ENCODE peak calls at places on chromosomes 4 and X, in four cellular contexts. C is IMR-90, L is fibroblast of the aortic adventitia, Y is BE2C. U is an unnamed sample.

GRCh38 chr4:73609688-73610087 is 10.5 kb downstream of the RASSF6 start:
- DNase-seq in Y (no peak), C (peak; percentile 73), L (peak; percentile 72), U (no peak)

GRCh38 chr4:78552398-78553396 is 1.1 kb downstream of the ANXA3 start:
- DNase-seq in L (no peak), C (no peak), Y (no peak), U (no peak)

GRCh38 chr4:26081795-26082498 is 167.9 kb downstream of the SMIM20 start:
- DNase-seq in C (peak; percentile 52), Y (no peak), L (peak; percentile 65), U (no peak)

GRCh38 chr4:38759077-38759789 is 23.6 kb downstream of the TLR10 start:
- DNase-seq in Y (peak; percentile 22), C (peak; percentile 80), L (peak; percentile 79), U (peak; percentile 75)

GRCh38 chr4:141501931-141502330 is 134.5 kb upstream of the IL15 start:
- DNase-seq in C (peak; percentile 54), Y (no peak), L (peak; percentile 51), U (no peak)

GRCh38 chr4:31417051-31417450 is 696.9 kb downstream of the PCDH7 start:
- DNase-seq in C (no peak), L (no peak), Y (no peak), U (no peak)

GRCh38 chr4:15893967-15894366 is 44.6 kb downstream of the FGFBP1 start:
- DNase-seq in C (peak; percentile 98), L (peak; percentile 91), Y (no peak), U (peak; percentile 55)

GRCh38 chrX:73768120-73768519 is 205.1 kb downstream of the CHIC1 start:
- DNase-seq in Y (no peak), L (no peak), C (no peak), U (no peak)

GRCh38 chr4:15144249-15144966 is 142.1 kb downstream of the CPEB2 start:
- DNase-seq in Y (no peak), C (no peak), L (no peak), U (no peak)

GRCh38 chrX:69179380-69179911 is 14.2 kb upstream of the PJA1 start:
- DNase-seq in C (peak; percentile 29), L (no peak), Y (peak; percentile 62), U (no peak)

GRCh38 chr4:54176202-54176601 is 52.9 kb upstream of the PDGFRA start:
- DNase-seq in Y (no peak), L (no peak), C (no peak), U (no peak)

GRCh38 chr4:121943941-121944340 is 7.9 kb downstream of the TRPC3 start:
- DNase-seq in L (no peak), C (no peak), Y (peak; percentile 53), U (no peak)

GRCh38 chr4:145301386-145302080 is 121.1 kb upstream of the OTUD4 start:
- DNase-seq in L (no peak), Y (no peak), C (no peak), U (no peak)

GRCh38 chr4:62709618-62710252 is 1509.6 kb downstream of the ADGRL3 start:
- DNase-seq in C (peak; percentile 0), Y (no peak), L (peak; percentile 11), U (no peak)

GRCh38 chr4:159051245-159052071 is 51.4 kb upstream of the RAPGEF2 start:
- DNase-seq in Y (no peak), L (no peak), C (no peak), U (no peak)

GRCh38 chrX:37912286-37912685 is 64.9 kb upstream of the DYNLT3 start:
- DNase-seq in C (no peak), Y (no peak), L (peak; percentile 46), U (no peak)

GRCh38 chrX:43595931-43596330 is 60.2 kb upstream of the MAOA start:
- DNase-seq in L (no peak), Y (no peak), C (no peak), U (no peak)

GRCh38 chr4:184292465-184292867 is 74.8 kb upstream of the ENPP6 start:
- DNase-seq in Y (no peak), C (no peak), L (no peak), U (no peak)

GRCh38 chrX:36650622-36651021 is 357.5 kb upstream of the FAM47C start:
- DNase-seq in C (no peak), Y (no peak), L (no peak), U (no peak)

GRCh38 chr4:21697583-21697982 is 251.0 kb downstream of the KCNIP4 start:
- DNase-seq in Y (peak; percentile 90), L (no peak), C (no peak), U (no peak)

GRCh38 chr4:103498161-103499070 is 221.4 kb downstream of the TACR3 start:
- DNase-seq in Y (no peak), L (peak; percentile 89), C (peak; percentile 4), U (peak; percentile 43)

GRCh38 chr4:182862921-182863320 is 54.3 kb downstream of the DCTD start:
- DNase-seq in L (no peak), C (no peak), Y (no peak), U (no peak)

GRCh38 chr4:54322817-54323417 is 93.8 kb downstream of the PDGFRA start:
- DNase-seq in L (peak; percentile 63), C (peak; percentile 59), Y (peak; percentile 71), U (peak; percentile 95)

GRCh38 chr4:113878718-113879117 is 100.7 kb downstream of the ARSJ start:
- DNase-seq in L (no peak), C (peak; percentile 57), Y (peak; percentile 49), U (no peak)

GRCh38 chr4:108081251-108081650 is 87.5 kb downstream of the LEF1 start:
- DNase-seq in C (no peak), Y (no peak), L (no peak), U (no peak)

GRCh38 chr4:26542996-26543395 is 40.9 kb upstream of the TBC1D19 start:
- DNase-seq in C (peak; percentile 36), Y (no peak), L (no peak), U (no peak)

GRCh38 chr4:11505225-11505971 is 76.7 kb upstream of the HS3ST1 start:
- DNase-seq in Y (no peak), L (peak; percentile 56), C (no peak), U (no peak)

GRCh38 chr4:16443504-16444088 is 217.3 kb upstream of the TAPT1 start:
- DNase-seq in L (peak; percentile 64), Y (no peak), C (peak; percentile 52), U (no peak)

GRCh38 chrX:153456704-153457103 is 10.8 kb upstream of the TREX2 start:
- DNase-seq in L (no peak), Y (no peak), C (no peak), U (no peak)

GRCh38 chrX:134460861-134461218 is 875 bp downstream of the HPRT1 start:
- DNase-seq in Y (peak; percentile 5), C (peak; percentile 1), L (no peak), U (no peak)

GRCh38 chr4:7898385-7898784 is 41.3 kb downstream of the AFAP1 start:
- DNase-seq in C (no peak), Y (no peak), L (peak; percentile 34), U (no peak)

GRCh38 chr4:105432438-105432837 is 41.4 kb downstream of the PPA2 start:
- DNase-seq in L (no peak), C (no peak), Y (no peak), U (no peak)

DNA sequence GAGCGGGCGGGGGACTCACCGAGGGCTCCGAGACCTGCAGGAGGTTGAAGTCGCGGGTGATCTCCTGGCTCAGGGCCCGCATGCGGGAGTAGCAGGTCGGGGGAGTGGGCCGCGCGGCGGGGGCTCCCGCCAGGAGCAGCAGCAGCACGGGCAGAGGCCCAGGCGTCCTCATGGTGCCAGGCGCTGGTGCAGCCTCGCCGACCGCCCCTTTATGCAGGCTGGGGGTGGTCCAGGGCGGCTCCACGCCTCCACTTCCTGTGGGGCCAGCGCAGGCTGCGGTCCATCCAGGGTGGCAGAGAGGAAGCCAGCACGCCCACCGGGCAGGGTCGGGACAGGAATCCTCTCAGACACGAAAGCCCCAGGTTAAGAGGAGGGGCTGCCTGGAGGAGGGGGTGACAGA is at the start of gene CYTL1:
- DNase-seq in L (no peak), C (no peak), Y (peak; percentile 35), U (no peak)
- H3K4me3 ChIP-seq in L (no peak within 1 kb of the TSS), C (peak within 1 kb of the TSS; percentile 30), Y (peak within 1 kb of the TSS; percentile 33), U (peak within 1 kb of the TSS; percentile 65)

GRCh38 chr4:48602222-48602621 is 112.2 kb downstream of the ZAR1 start:
- DNase-seq in Y (no peak), L (peak; percentile 25), C (peak; percentile 75), U (peak; percentile 80)
- H3K4me3 ChIP-seq in Y (no peak overlapping the region), L (no peak overlapping the region), C (no peak overlapping the region), U (no peak overlapping the region)

DNA sequence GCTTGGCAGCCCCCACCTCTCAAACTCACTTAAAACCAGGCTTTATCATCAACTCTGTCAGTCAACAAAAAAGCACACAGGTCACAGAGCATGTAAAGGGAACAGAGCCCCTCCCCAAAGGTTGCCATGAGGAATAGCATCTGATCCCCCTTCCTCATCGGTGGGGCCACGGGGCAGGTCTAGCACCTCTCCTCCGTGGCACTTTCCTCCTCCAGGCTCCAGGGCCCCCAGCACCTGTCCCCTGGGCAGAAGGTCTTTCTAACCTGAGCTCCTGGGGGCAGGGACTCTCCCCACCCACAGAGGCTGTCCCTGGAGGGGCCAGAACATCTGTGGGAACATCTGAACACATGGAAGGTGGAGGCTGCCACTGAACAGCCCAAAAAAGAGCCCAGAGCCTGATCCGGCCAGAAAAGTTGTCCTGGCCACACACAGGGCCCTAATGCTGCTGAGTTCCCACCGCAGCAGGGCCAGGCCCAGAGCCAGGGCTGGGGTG is 65.7 kb downstream of the ZFYVE28 start:
- DNase-seq in L (no peak), C (no peak), Y (peak; percentile 7), U (no peak)
- H3K4me3 ChIP-seq in L (no peak overlapping the region), C (no peak overlapping the region), Y (no peak overlapping the region), U (no peak overlapping the region)

GRCh38 chr4:89836031-89836777 is 757 bp downstream of the SNCA start:
- DNase-seq in L (no peak), Y (no peak), C (no peak), U (no peak)
- H3K4me3 ChIP-seq in L (no peak overlapping the region), Y (peak overlapping the region; percentile 64), C (no peak overlapping the region), U (no peak overlapping the region)

GRCh38 chr4:907691-908437 is 24.3 kb downstream of the GAK start:
- DNase-seq in Y (peak; percentile 77), L (no peak), C (peak; percentile 65), U (no peak)

GRCh38 chr4:909821-910220 is 22.3 kb downstream of the GAK start:
- DNase-seq in C (no peak), Y (peak; percentile 6), L (no peak), U (no peak)

GRCh38 chr4:907103-907400 is 25.1 kb downstream of the GAK start:
- DNase-seq in L (no peak), Y (no peak), C (no peak), U (no peak)

GRCh38 chr4:910366-911091 is 21.6 kb downstream of the GAK start:
- DNase-seq in L (no peak), Y (peak; percentile 6), C (no peak), U (peak; percentile 74)

DNA sequence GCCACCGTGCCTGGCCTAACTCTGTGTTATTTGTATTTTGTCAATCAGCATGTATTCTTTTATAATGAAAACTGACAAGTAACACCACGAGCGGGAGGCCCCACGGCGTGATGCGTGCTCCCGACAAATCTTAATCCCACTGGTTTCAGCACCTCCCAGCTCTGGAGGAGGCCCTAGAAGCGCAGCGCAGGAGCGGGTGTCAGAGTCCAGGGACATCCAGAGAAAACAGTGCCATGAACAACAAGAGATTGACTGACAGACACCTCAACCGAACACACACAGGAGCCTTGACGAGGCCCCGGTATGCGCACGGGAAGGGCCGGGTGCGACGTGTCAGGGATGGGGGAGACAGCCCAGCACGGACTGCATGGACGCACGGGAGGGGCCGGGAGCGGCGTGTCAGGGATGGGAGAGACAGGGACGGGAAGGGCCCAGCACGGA is 23.0 kb downstream of the GAK start:
- DNase-seq in L (no peak), Y (no peak), C (no peak), U (no peak)
- H3K4me3 ChIP-seq in L (no peak overlapping the region), Y (no peak overlapping the region), C (no peak overlapping the region), U (no peak overlapping the region)

U was measured in osteoblast.